ENCODE peak calls at places on chromosomes 6 and 20, in eight cellular contexts. H, R, Y, J, M, U, C and N are unnamed samples.

GRCh38 chr6:155417454-155417853 is 38.2 kb downstream of the NOX3 start:
- DNase-seq in H (no peak), R (no peak), Y (no peak), J (no peak), M (no peak), U (no peak), C (peak), N (no peak)

GRCh38 chr6:21678990-21679389 is 85.4 kb downstream of the SOX4 start:
- DNase-seq in H (no peak), R (no peak), Y (no peak), J (no peak), M (no peak), U (no peak), C (peak), N (no peak)

GRCh38 chr6:13187692-13188091 is 140.6 kb downstream of the TBC1D7 start:
- DNase-seq in H (no peak), R (no peak), Y (no peak), J (no peak), M (no peak), U (no peak), C (no peak), N (no peak)

GRCh38 chr20:53611449-53611894 is 17.8 kb upstream of the ZNF217 start:
- DNase-seq in H (peak), R (peak), Y (peak), J (no peak), M (no peak), U (peak), C (peak), N (peak)

GRCh38 chr6:5205877-5206840 is 54.6 kb downstream of the LYRM4 start:
- DNase-seq in H (peak), R (no peak), Y (no peak), J (no peak), M (peak), U (no peak), C (no peak), N (peak)

GRCh38 chr20:61609461-61609860 is 357.4 kb downstream of the CDH4 start:
- DNase-seq in H (no peak), R (no peak), Y (no peak), J (no peak), M (no peak), U (no peak), C (no peak), N (no peak)

GRCh38 chr6:111211411-111212030 is 124.2 kb downstream of the SLC16A10 start:
- DNase-seq in H (no peak), R (no peak), Y (no peak), J (no peak), M (no peak), U (no peak), C (no peak), N (no peak)

GRCh38 chr6:127117979-127118504 is 429 bp upstream of the RSPO3 start:
- DNase-seq in H (no peak), R (no peak), Y (no peak), J (no peak), M (no peak), U (no peak), C (no peak), N (no peak)

GRCh38 chr20:432677-433299 is 24.7 kb downstream of the RBCK1 start:
- DNase-seq in H (no peak), R (no peak), Y (no peak), J (no peak), M (no peak), U (no peak), C (no peak), N (no peak)

GRCh38 chr20:49572857-49573256 is 4.9 kb upstream of the PTGIS start:
- DNase-seq in H (no peak), R (peak), Y (no peak), J (no peak), M (no peak), U (no peak), C (no peak), N (no peak)

GRCh38 chr20:44618318-44618731 is 33.2 kb downstream of the ADA start:
- DNase-seq in H (no peak), R (no peak), Y (no peak), J (peak), M (no peak), U (no peak), C (no peak), N (no peak)

GRCh38 chr6:2037230-2037926 is 208.0 kb downstream of the GMDS start:
- DNase-seq in H (peak), R (peak), Y (no peak), J (no peak), M (no peak), U (no peak), C (no peak), N (no peak)

GRCh38 chr6:147508073-147508870 is at the start of gene SAMD5:
- DNase-seq in H (peak), R (peak), Y (no peak), J (no peak), M (no peak), U (peak), C (peak), N (peak)

GRCh38 chr20:47529840-47530239 is 28.2 kb downstream of the NCOA3 start:
- DNase-seq in H (no peak), R (no peak), Y (no peak), J (no peak), M (no peak), U (no peak), C (peak), N (no peak)

GRCh38 chr6:7264686-7265384 is 48.2 kb downstream of the SSR1 start:
- DNase-seq in H (no peak), R (no peak), Y (no peak), J (no peak), M (no peak), U (no peak), C (no peak), N (no peak)

GRCh38 chr6:51513891-51514290 is 573.5 kb downstream of the PKHD1 start:
- DNase-seq in H (peak), R (no peak), Y (no peak), J (no peak), M (no peak), U (no peak), C (no peak), N (no peak)

GRCh38 chr6:33848498-33848897 is 44.7 kb upstream of the MLN start:
- DNase-seq in H (no peak), R (no peak), Y (no peak), J (no peak), M (no peak), U (no peak), C (no peak), N (no peak)

GRCh38 chr20:53578492-53579222 is 15.0 kb downstream of the ZNF217 start:
- DNase-seq in H (peak), R (peak), Y (peak), J (no peak), M (peak), U (peak), C (peak), N (peak)